ENCODE peak calls at places on chromosomes 13 and 19, in ten cellular contexts. V is IMR-90, E is SK-N-SH, C is brain microvascular endothelial cell, N is cardiac muscle cell, A is dorsolateral prefrontal cortex, R is psoas muscle, K is OCI-LY7, T is suprapubic skin, X is AG04450. H is an unnamed sample.

GRCh38 chr13:94590744-94591143 is 5.2 kb downstream of the TGDS start:
- DNase-seq in V (no peak), E (no peak), C (no peak), N (no peak), A (no peak), R (no peak), K (no peak), T (no peak), X (no peak), H (no peak)

GRCh38 chr19:56900573-56901097 is 60.1 kb upstream of the PEG3 start:
- DNase-seq in V (no peak), E (no peak), C (no peak), N (peak; percentile 4), A (peak; percentile 54), R (no peak), K (no peak), T (no peak), X (no peak), H (peak; percentile 1)

GRCh38 chr13:102846261-102847015 is 606 bp downstream of the ERCC5 start:
- DNase-seq in V (peak; percentile 30), E (peak; percentile 41), C (peak; percentile 39), N (peak; percentile 49), A (peak; percentile 60), R (peak; percentile 29), K (peak; percentile 69), T (peak; percentile 81), X (no peak), H (peak; percentile 38)

GRCh38 chr19:15291666-15292065 is 40.7 kb downstream of the BRD4 start:
- DNase-seq in V (peak; percentile 81), E (no peak), C (no peak), N (no peak), A (no peak), R (no peak), K (no peak), T (no peak), X (no peak), H (no peak)

GRCh38 chr13:46615888-46616531 is 63.0 kb downstream of the LRCH1 start:
- DNase-seq in V (peak; percentile 68), E (no peak), C (no peak), N (peak; percentile 44), A (no peak), R (no peak), K (no peak), T (no peak), X (no peak), H (peak; percentile 41)

GRCh38 chr13:103539265-103539664 is 473.0 kb upstream of the SLC10A2 start:
- DNase-seq in V (no peak), E (peak; percentile 45), C (no peak), N (no peak), A (no peak), R (no peak), K (no peak), T (no peak), X (no peak), H (no peak)

GRCh38 chr13:51895906-51896888 is 34.4 kb downstream of the CCDC70 start:
- DNase-seq in V (peak; percentile 61), E (peak; percentile 62), C (peak; percentile 54), N (peak; percentile 77), A (no peak), R (no peak), K (peak; percentile 61), T (peak; percentile 65), X (peak; percentile 7), H (peak; percentile 78)

GRCh38 chr13:71524245-71525002 is 342.6 kb downstream of the DACH1 start:
- DNase-seq in V (no peak), E (peak; percentile 16), C (no peak), N (peak; percentile 6), A (no peak), R (no peak), K (no peak), T (no peak), X (no peak), H (peak; percentile 6)

GRCh38 chr13:113591750-113592149 is 7.2 kb downstream of the TFDP1 start:
- DNase-seq in V (no peak), E (peak; percentile 11), C (no peak), N (no peak), A (no peak), R (no peak), K (no peak), T (no peak), X (no peak), H (no peak)

GRCh38 chr13:32802159-32802558 is 214.1 kb upstream of the KL start:
- DNase-seq in V (no peak), E (no peak), C (no peak), N (no peak), A (no peak), R (no peak), K (no peak), T (no peak), X (no peak), H (no peak)

GRCh38 chr13:111532111-111532510 is 211.7 kb downstream of the TEX29 start:
- DNase-seq in V (no peak), E (no peak), C (no peak), N (no peak), A (no peak), R (no peak), K (no peak), T (no peak), X (no peak), H (no peak)

GRCh38 chr13:111533900-111534645 is 213.6 kb downstream of the TEX29 start:
- DNase-seq in V (no peak), E (no peak), C (no peak), N (no peak), A (no peak), R (no peak), K (no peak), T (no peak), X (no peak), H (no peak)

GRCh38 chr13:111536239-111536638 is 215.8 kb downstream of the TEX29 start:
- DNase-seq in V (no peak), E (no peak), C (no peak), N (no peak), A (no peak), R (no peak), K (no peak), T (no peak), X (no peak), H (no peak)

GRCh38 chr13:111537115-111537728 is 216.8 kb downstream of the TEX29 start:
- DNase-seq in V (no peak), E (no peak), C (no peak), N (no peak), A (no peak), R (no peak), K (no peak), T (peak; percentile 47), X (no peak), H (no peak)

DNA sequence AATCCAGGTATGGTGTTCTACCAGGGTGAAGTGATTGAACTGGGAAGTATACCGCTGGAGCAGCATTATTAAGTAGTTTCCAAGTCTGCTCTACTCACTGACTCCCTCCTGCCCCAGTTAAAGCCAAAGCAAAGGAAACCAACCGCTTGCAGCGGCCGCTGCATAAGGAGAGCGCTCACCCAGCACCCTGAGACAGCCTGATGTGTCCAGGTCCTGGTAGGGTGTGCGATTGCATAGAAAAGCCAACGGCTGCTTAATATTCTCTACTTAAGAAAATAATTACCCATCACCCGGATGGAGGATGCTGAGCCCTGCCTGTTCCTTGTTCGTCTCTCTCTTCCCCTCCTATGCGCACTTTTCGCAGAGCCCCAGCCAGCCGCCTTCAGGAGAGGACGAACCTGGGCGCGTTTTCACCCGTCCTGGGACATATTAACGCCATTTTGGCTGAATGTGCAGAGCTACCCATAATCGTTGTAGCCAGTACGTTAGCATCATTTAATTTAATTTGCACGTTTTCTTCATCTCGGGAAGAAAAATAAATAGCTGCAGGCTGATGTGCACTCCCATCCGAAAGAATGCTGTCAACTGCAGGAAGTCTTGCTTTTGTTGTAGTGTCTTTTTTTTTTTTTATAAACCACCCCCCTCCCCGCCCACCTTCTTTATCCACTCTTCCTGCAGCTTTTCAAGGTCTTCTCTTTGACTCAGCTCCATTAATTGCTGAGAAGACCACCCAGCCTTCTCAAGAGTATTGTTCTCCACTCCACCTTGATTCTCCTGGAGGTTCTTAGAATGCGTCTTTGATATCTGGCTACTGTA is 214.4 kb downstream of the TEX29 start:
- DNase-seq in V (no peak), E (no peak), C (no peak), N (no peak), A (no peak), R (no peak), K (no peak), T (no peak), X (no peak), H (no peak)
- TF ChIP-seq CTCF in V (no peak), E (no peak), C (no peak), N (no peak), A (no peak), R (no peak), K (no peak), T (no peak), X (no peak), H (no peak)

GRCh38 chr19:2291185-2291751 is 9.3 kb upstream of the PEAK3 start:
- DNase-seq in V (no peak), E (peak; percentile 84), C (no peak), N (no peak), A (no peak), R (no peak), K (no peak), T (no peak), X (no peak), H (no peak)
- H3K4me3 ChIP-seq in V (no peak overlapping the region), E (peak overlapping the region; percentile 12), C (no peak overlapping the region), N (peak overlapping the region; percentile 14), A (peak overlapping the region; percentile 4), R (peak overlapping the region; percentile 60), K (peak overlapping the region; percentile 73), T (peak overlapping the region; percentile 49), X (no peak overlapping the region), H (no peak overlapping the region)

GRCh38 chr19:51346742-51347141 is 4.8 kb upstream of the VSIG10L start:
- DNase-seq in V (no peak), E (no peak), C (no peak), N (no peak), A (no peak), R (no peak), K (no peak), T (no peak), X (no peak), H (no peak)
- TF ChIP-seq CTCF in V (no peak), E (no peak), C (peak; percentile 13), N (no peak), A (no peak), R (no peak), K (peak; percentile 44), T (no peak), X (no peak), H (no peak)

DNA sequence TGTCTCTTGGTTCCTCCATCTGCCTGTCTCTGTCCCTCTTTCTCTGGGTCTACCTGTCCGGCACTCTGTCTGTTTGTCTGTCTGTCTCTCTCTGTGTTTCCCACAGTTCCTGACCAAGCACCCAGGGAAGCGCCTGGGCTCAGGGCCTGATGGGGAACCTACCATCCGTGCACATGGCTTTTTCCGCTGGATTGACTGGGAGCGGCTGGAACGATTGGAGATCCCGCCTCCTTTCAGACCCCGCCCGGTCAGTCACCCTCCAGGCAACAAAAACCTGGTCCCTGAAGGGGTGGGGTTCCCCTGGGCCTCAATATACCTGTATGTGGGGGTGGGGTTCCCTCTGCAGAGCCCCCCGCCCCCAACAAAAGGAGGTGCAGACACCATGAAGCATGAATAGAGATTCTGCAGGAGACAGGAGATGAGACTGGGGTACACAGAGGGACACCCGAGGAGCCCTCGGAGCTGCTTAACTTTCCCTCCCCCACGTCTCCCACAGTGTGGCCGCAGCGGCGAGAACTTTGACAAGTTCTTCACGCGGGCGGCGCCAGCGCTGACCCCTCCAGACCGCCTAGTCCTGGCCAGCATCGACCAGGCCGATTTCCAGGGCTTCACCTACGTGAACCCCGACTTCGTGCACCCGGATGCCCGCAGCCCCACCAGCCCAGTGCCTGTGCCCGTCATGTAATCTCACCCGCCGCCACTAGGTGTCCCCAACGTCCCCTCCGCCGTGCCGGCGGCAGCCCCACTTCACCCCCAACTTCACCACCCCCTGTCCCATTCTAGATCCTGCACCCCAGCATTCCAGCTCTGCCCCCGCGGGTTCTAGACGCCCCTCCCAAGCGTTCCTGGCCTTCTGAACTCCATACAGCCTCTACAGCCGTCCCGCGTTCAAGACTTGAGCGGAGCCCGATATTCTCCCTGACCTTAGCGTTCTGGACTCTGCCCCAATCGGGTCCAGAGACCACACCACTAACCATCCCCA is 2.6 kb upstream of the CACNG7 start:
- DNase-seq in V (no peak), E (peak; percentile 85), C (no peak), N (peak; percentile 37), A (peak; percentile 79), R (peak; percentile 45), K (peak; percentile 33), T (no peak), X (no peak), H (peak; percentile 35)
- H3K4me3 ChIP-seq in V (no peak overlapping the region), E (peak overlapping the region; percentile 26), C (no peak overlapping the region), N (no peak overlapping the region), A (no peak overlapping the region), R (peak overlapping the region; percentile 4), K (no peak overlapping the region), T (no peak overlapping the region), X (no peak overlapping the region), H (no peak overlapping the region)

H was measured in cardiac fibroblast.